ENCODE peak calls at places on chromosomes 11 and 22, in ten cellular contexts. S, V, I, N, U, A, P, C, D and B are unnamed samples.

GRCh38 chr22:37559521-37559900 is 769 bp upstream of the CDC42EP1 start:
- DNase-seq in S (no peak), V (no peak), I (no peak), N (no peak), U (no peak), A (no peak), P (peak; percentile 40), C (no peak), D (no peak), B (no peak)

GRCh38 chr22:44822479-44822878 is 70.1 kb downstream of the ARHGAP8 start:
- DNase-seq in S (no peak), V (no peak), I (no peak), N (no peak), U (no peak), A (no peak), P (no peak), C (no peak), D (no peak), B (no peak)

GRCh38 chr22:37894939-37895670 is 11.0 kb upstream of the MICALL1 start:
- DNase-seq in S (no peak), V (no peak), I (no peak), N (no peak), U (no peak), A (no peak), P (no peak), C (no peak), D (no peak), B (no peak)

GRCh38 chr11:115965754-115966504 is 461.7 kb upstream of the CADM1 start:
- DNase-seq in S (no peak), V (no peak), I (no peak), N (no peak), U (no peak), A (peak; percentile 33), P (no peak), C (no peak), D (peak; percentile 37), B (no peak)

GRCh38 chr11:34999453-34999852 is 83.0 kb downstream of the PDHX start:
- DNase-seq in S (no peak), V (no peak), I (no peak), N (no peak), U (no peak), A (no peak), P (no peak), C (no peak), D (no peak), B (no peak)

GRCh38 chr11:10350341-10350740 is 45.5 kb downstream of the ADM start:
- DNase-seq in S (peak; percentile 78), V (no peak), I (no peak), N (peak; percentile 67), U (no peak), A (peak; percentile 86), P (no peak), C (peak; percentile 85), D (no peak), B (no peak)

GRCh38 chr22:41526226-41526531 is 18.1 kb downstream of the POLR3H start:
- DNase-seq in S (no peak), V (no peak), I (no peak), N (no peak), U (no peak), A (no peak), P (no peak), C (no peak), D (no peak), B (no peak)

GRCh38 chr11:121652982-121653381 is 200.2 kb upstream of the SORL1-AS1 start:
- DNase-seq in S (peak; percentile 49), V (no peak), I (no peak), N (peak; percentile 39), U (peak; percentile 33), A (no peak), P (no peak), C (no peak), D (no peak), B (no peak)

GRCh38 chr11:66970808-66971442 is 4.2 kb upstream of the C11orf86 start:
- DNase-seq in S (peak; percentile 100), V (no peak), I (no peak), N (peak; percentile 100), U (no peak), A (peak; percentile 100), P (peak; percentile 47), C (peak; percentile 100), D (no peak), B (no peak)

GRCh38 chr22:33553493-33553892 is 366.8 kb downstream of the LARGE1 start:
- DNase-seq in S (no peak), V (peak; percentile 29), I (no peak), N (no peak), U (no peak), A (no peak), P (no peak), C (no peak), D (no peak), B (no peak)

GRCh38 chr11:122803716-122804115 is 34.6 kb upstream of the CRTAM start:
- DNase-seq in S (no peak), V (no peak), I (no peak), N (no peak), U (no peak), A (no peak), P (no peak), C (no peak), D (no peak), B (no peak)

GRCh38 chr11:125371451-125371935 is 124.6 kb downstream of the FEZ1 start:
- DNase-seq in S (no peak), V (no peak), I (no peak), N (no peak), U (no peak), A (no peak), P (no peak), C (no peak), D (no peak), B (no peak)

GRCh38 chr22:46376908-46377565 is 41.5 kb downstream of the TRMU start:
- DNase-seq in S (no peak), V (no peak), I (no peak), N (no peak), U (no peak), A (no peak), P (no peak), C (no peak), D (peak; percentile 10), B (no peak)

GRCh38 chr22:48489551-48490512 is 1337.8 kb downstream of the BRD1 start:
- DNase-seq in S (no peak), V (peak; percentile 86), I (no peak), N (no peak), U (peak; percentile 29), A (no peak), P (peak; percentile 62), C (peak; percentile 11), D (no peak), B (peak; percentile 46)

GRCh38 chr11:7080900-7081299 is 7.9 kb upstream of the RBMXL2 start:
- DNase-seq in S (no peak), V (no peak), I (no peak), N (no peak), U (no peak), A (no peak), P (no peak), C (no peak), D (no peak), B (no peak)

GRCh38 chr11:2932850-2933251 is 3.6 kb upstream of the PHLDA2 start:
- DNase-seq in S (peak; percentile 60), V (no peak), I (no peak), N (no peak), U (no peak), A (peak; percentile 46), P (peak; percentile 33), C (peak; percentile 52), D (no peak), B (no peak)

GRCh38 chr11:120108785-120109168 is 29.1 kb downstream of the TRIM29 start:
- DNase-seq in S (no peak), V (no peak), I (no peak), N (no peak), U (no peak), A (no peak), P (no peak), C (no peak), D (no peak), B (no peak)

GRCh38 chr11:120109531-120109930 is 28.4 kb downstream of the TRIM29 start:
- DNase-seq in S (no peak), V (no peak), I (no peak), N (no peak), U (no peak), A (no peak), P (no peak), C (no peak), D (no peak), B (no peak)

GRCh38 chr11:120115272-120116000 is 22.5 kb downstream of the TRIM29 start:
- DNase-seq in S (peak; percentile 4), V (no peak), I (no peak), N (no peak), U (no peak), A (no peak), P (no peak), C (no peak), D (no peak), B (no peak)

GRCh38 chr11:120108154-120108784 is 29.6 kb downstream of the TRIM29 start:
- DNase-seq in S (peak; percentile 44), V (peak; percentile 94), I (peak; percentile 33), N (peak; percentile 56), U (peak; percentile 85), A (peak; percentile 30), P (peak; percentile 79), C (peak; percentile 46), D (peak; percentile 71), B (peak; percentile 90)

GRCh38 chr11:120112174-120112796 is 25.6 kb downstream of the TRIM29 start:
- DNase-seq in S (no peak), V (no peak), I (no peak), N (no peak), U (no peak), A (no peak), P (no peak), C (no peak), D (no peak), B (no peak)
- TF ChIP-seq CTCF in S (no peak), V (no peak), I (peak; percentile 22), N (no peak), U (peak; percentile 29), A (no peak), P (no peak), C (no peak), D (no peak), B (no peak)

GRCh38 chr11:92340839-92341238 is 116.2 kb downstream of the FAT3 start:
- DNase-seq in S (peak; percentile 42), V (no peak), I (no peak), N (peak; percentile 7), U (no peak), A (peak; percentile 2), P (no peak), C (peak; percentile 24), D (no peak), B (peak; percentile 32)
- TF ChIP-seq CTCF in S (peak; percentile 56), V (no peak), I (peak; percentile 69), N (peak; percentile 20), U (peak; percentile 42), A (peak; percentile 12), P (no peak), C (peak; percentile 45), D (peak; percentile 35), B (peak; percentile 43)

GRCh38 chr11:68903631-68904457 is at the start of the genes IGHMBP2 and MRPL21:
- DNase-seq in S (peak; percentile 77), V (peak; percentile 97), I (peak; percentile 89), N (peak; percentile 85), U (peak; percentile 86), A (peak; percentile 80), P (peak; percentile 92), C (peak; percentile 85), D (peak; percentile 84), B (peak; percentile 92)
- TF ChIP-seq CTCF in S (no peak), V (no peak), I (no peak), N (no peak), U (no peak), A (no peak), P (no peak), C (no peak), D (no peak), B (no peak)

GRCh38 chr11:76698321-76699043 is 27.9 kb upstream of the LRRC32 start:
- DNase-seq in S (no peak), V (no peak), I (no peak), N (no peak), U (no peak), A (no peak), P (no peak), C (no peak), D (no peak), B (no peak)
- TF ChIP-seq CTCF in S (peak; percentile 21), V (no peak), I (peak; percentile 36), N (peak; percentile 25), U (peak; percentile 49), A (peak; percentile 18), P (no peak), C (peak; percentile 22), D (no peak), B (peak; percentile 76)